ENCODE peak calls at places on chromosomes 1 and 21, in ten cellular contexts. One of them, this sample, is unnamed.
A peak's percentile ranks its signal among the peaks of the same experiment; 100 is the strongest.

GRCh38 chr21:35398366-35398982 is 349.4 kb upstream of the RUNX1 start:
- DNase-seq in choroid plexus epithelial cell: peak; percentile 48
- DNase-seq in psoas muscle: no peak
- DNase-seq in ascending aorta: no peak
- DNase-seq in heart left ventricle: no peak
- DNase-seq in fibroblast of pulmonary artery: peak; percentile 28
- DNase-seq in lower lobe of right lung: no peak
- DNase-seq in HFF-Myc: no peak
- DNase-seq in uterus: no peak
- DNase-seq in AG04450: no peak
- DNase-seq in this sample: no peak

GRCh38 chr1:84997667-84998600 is 1.0 kb upstream of the MCOLN2 start:
- DNase-seq in choroid plexus epithelial cell: peak; percentile 16
- DNase-seq in psoas muscle: no peak
- DNase-seq in ascending aorta: no peak
- DNase-seq in heart left ventricle: no peak
- DNase-seq in fibroblast of pulmonary artery: peak; percentile 6
- DNase-seq in lower lobe of right lung: no peak
- DNase-seq in HFF-Myc: no peak
- DNase-seq in uterus: no peak
- DNase-seq in AG04450: no peak
- DNase-seq in this sample: no peak

GRCh38 chr1:183227963-183228649 is 42.0 kb downstream of the LAMC2 start:
- DNase-seq in choroid plexus epithelial cell: peak; percentile 75
- DNase-seq in psoas muscle: peak; percentile 45
- DNase-seq in ascending aorta: no peak
- DNase-seq in heart left ventricle: no peak
- DNase-seq in fibroblast of pulmonary artery: peak; percentile 70
- DNase-seq in lower lobe of right lung: no peak
- DNase-seq in HFF-Myc: no peak
- DNase-seq in uterus: peak; percentile 47
- DNase-seq in AG04450: no peak
- DNase-seq in this sample: no peak

GRCh38 chr1:236516929-236517704 is 6.7 kb upstream of the LGALS8 start:
- DNase-seq in choroid plexus epithelial cell: peak; percentile 92
- DNase-seq in psoas muscle: no peak
- DNase-seq in ascending aorta: no peak
- DNase-seq in heart left ventricle: no peak
- DNase-seq in fibroblast of pulmonary artery: peak; percentile 70
- DNase-seq in lower lobe of right lung: no peak
- DNase-seq in HFF-Myc: no peak
- DNase-seq in uterus: no peak
- DNase-seq in AG04450: peak; percentile 70
- DNase-seq in this sample: no peak

GRCh38 chr1:206136241-206136640 is 19.1 kb upstream of the AVPR1B start:
- DNase-seq in choroid plexus epithelial cell: no peak
- DNase-seq in psoas muscle: no peak
- DNase-seq in ascending aorta: no peak
- DNase-seq in heart left ventricle: no peak
- DNase-seq in fibroblast of pulmonary artery: no peak
- DNase-seq in lower lobe of right lung: no peak
- DNase-seq in HFF-Myc: no peak
- DNase-seq in uterus: no peak
- DNase-seq in AG04450: no peak
- DNase-seq in this sample: no peak

GRCh38 chr1:36966242-36966641 is 68.1 kb downstream of the GRIK3 start:
- DNase-seq in choroid plexus epithelial cell: peak; percentile 4
- DNase-seq in psoas muscle: no peak
- DNase-seq in ascending aorta: no peak
- DNase-seq in heart left ventricle: no peak
- DNase-seq in fibroblast of pulmonary artery: peak; percentile 7
- DNase-seq in lower lobe of right lung: no peak
- DNase-seq in HFF-Myc: peak; percentile 1
- DNase-seq in uterus: no peak
- DNase-seq in AG04450: no peak
- DNase-seq in this sample: no peak

GRCh38 chr1:200729863-200730262 is 8.8 kb upstream of the CAMSAP2 start:
- DNase-seq in choroid plexus epithelial cell: peak; percentile 17
- DNase-seq in psoas muscle: no peak
- DNase-seq in ascending aorta: no peak
- DNase-seq in heart left ventricle: no peak
- DNase-seq in fibroblast of pulmonary artery: no peak
- DNase-seq in lower lobe of right lung: no peak
- DNase-seq in HFF-Myc: no peak
- DNase-seq in uterus: no peak
- DNase-seq in AG04450: no peak
- DNase-seq in this sample: no peak

GRCh38 chr21:28769683-28770082 is 223.0 kb downstream of the LTN1 start:
- DNase-seq in choroid plexus epithelial cell: peak; percentile 38
- DNase-seq in psoas muscle: no peak
- DNase-seq in ascending aorta: no peak
- DNase-seq in heart left ventricle: no peak
- DNase-seq in fibroblast of pulmonary artery: peak; percentile 29
- DNase-seq in lower lobe of right lung: no peak
- DNase-seq in HFF-Myc: no peak
- DNase-seq in uterus: no peak
- DNase-seq in AG04450: no peak
- DNase-seq in this sample: no peak

GRCh38 chr1:22829001-22829989 is 118.7 kb downstream of the EPHB2 start:
- DNase-seq in choroid plexus epithelial cell: peak; percentile 26
- DNase-seq in psoas muscle: no peak
- DNase-seq in ascending aorta: no peak
- DNase-seq in heart left ventricle: peak; percentile 43
- DNase-seq in fibroblast of pulmonary artery: peak; percentile 25
- DNase-seq in lower lobe of right lung: no peak
- DNase-seq in HFF-Myc: no peak
- DNase-seq in uterus: no peak
- DNase-seq in AG04450: no peak
- DNase-seq in this sample: peak; percentile 73

GRCh38 chr1:166489670-166490436 is 323.1 kb upstream of the FAM78B start:
- DNase-seq in choroid plexus epithelial cell: no peak
- DNase-seq in psoas muscle: peak; percentile 16
- DNase-seq in ascending aorta: no peak
- DNase-seq in heart left ventricle: peak; percentile 53
- DNase-seq in fibroblast of pulmonary artery: no peak
- DNase-seq in lower lobe of right lung: peak; percentile 54
- DNase-seq in HFF-Myc: no peak
- DNase-seq in uterus: no peak
- DNase-seq in AG04450: no peak
- DNase-seq in this sample: peak; percentile 60

GRCh38 chr1:216606047-216606637 is 117.1 kb downstream of the ESRRG start:
- DNase-seq in choroid plexus epithelial cell: no peak
- DNase-seq in psoas muscle: no peak
- DNase-seq in ascending aorta: no peak
- DNase-seq in heart left ventricle: no peak
- DNase-seq in fibroblast of pulmonary artery: no peak
- DNase-seq in lower lobe of right lung: no peak
- DNase-seq in HFF-Myc: no peak
- DNase-seq in uterus: no peak
- DNase-seq in AG04450: no peak
- DNase-seq in this sample: no peak

GRCh38 chr21:41966872-41967621 is 13.2 kb upstream of the C2CD2 start:
- DNase-seq in choroid plexus epithelial cell: no peak
- DNase-seq in psoas muscle: no peak
- DNase-seq in ascending aorta: no peak
- DNase-seq in heart left ventricle: no peak
- DNase-seq in fibroblast of pulmonary artery: no peak
- DNase-seq in lower lobe of right lung: no peak
- DNase-seq in HFF-Myc: no peak
- DNase-seq in uterus: no peak
- DNase-seq in AG04450: no peak
- DNase-seq in this sample: no peak

GRCh38 chr1:93616996-93617669 is 64.5 kb downstream of the BCAR3 start:
- DNase-seq in choroid plexus epithelial cell: no peak
- DNase-seq in psoas muscle: no peak
- DNase-seq in ascending aorta: peak; percentile 62
- DNase-seq in heart left ventricle: no peak
- DNase-seq in fibroblast of pulmonary artery: peak; percentile 58
- DNase-seq in lower lobe of right lung: peak; percentile 56
- DNase-seq in HFF-Myc: no peak
- DNase-seq in uterus: no peak
- DNase-seq in AG04450: no peak
- DNase-seq in this sample: no peak

GRCh38 chr21:18384771-18385170 is 18.8 kb downstream of the TMPRSS15 start:
- DNase-seq in choroid plexus epithelial cell: peak; percentile 60
- DNase-seq in psoas muscle: no peak
- DNase-seq in ascending aorta: no peak
- DNase-seq in heart left ventricle: no peak
- DNase-seq in fibroblast of pulmonary artery: peak; percentile 4
- DNase-seq in lower lobe of right lung: no peak
- DNase-seq in HFF-Myc: no peak
- DNase-seq in uterus: no peak
- DNase-seq in AG04450: no peak
- DNase-seq in this sample: no peak

DNA sequence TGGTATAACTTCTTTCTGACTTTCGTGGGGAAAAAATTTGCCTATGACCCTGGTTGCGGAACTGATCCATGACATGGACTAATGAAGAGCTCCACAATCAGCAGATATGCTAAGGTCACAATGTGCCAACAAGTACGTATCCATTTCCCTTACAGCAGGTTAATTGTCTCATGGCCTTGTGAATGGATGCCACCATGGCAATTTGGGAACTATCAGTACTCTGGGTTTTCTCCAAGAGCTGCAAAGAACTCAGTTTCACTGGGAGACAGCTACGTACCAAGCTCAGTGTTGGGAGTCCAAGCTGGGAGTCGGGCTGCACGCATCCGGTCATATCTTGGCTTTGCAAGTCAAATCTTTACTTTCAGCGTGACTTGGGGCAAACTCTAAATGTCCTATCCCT is 64.8 kb downstream of the TIAM1 start:
- DNase-seq in choroid plexus epithelial cell: no peak
- DNase-seq in psoas muscle: no peak
- DNase-seq in ascending aorta: no peak
- DNase-seq in heart left ventricle: no peak
- DNase-seq in fibroblast of pulmonary artery: no peak
- DNase-seq in lower lobe of right lung: no peak
- DNase-seq in HFF-Myc: no peak
- DNase-seq in uterus: no peak
- DNase-seq in AG04450: no peak
- DNase-seq in this sample: no peak
- H3K4me3 ChIP-seq in choroid plexus epithelial cell: no peak overlapping the region
- H3K4me3 ChIP-seq in psoas muscle: no peak overlapping the region
- H3K4me3 ChIP-seq in ascending aorta: no peak overlapping the region
- H3K4me3 ChIP-seq in heart left ventricle: no peak overlapping the region
- H3K4me3 ChIP-seq in fibroblast of pulmonary artery: no peak overlapping the region
- H3K4me3 ChIP-seq in lower lobe of right lung: no peak overlapping the region
- H3K4me3 ChIP-seq in HFF-Myc: no peak overlapping the region
- H3K4me3 ChIP-seq in uterus: no peak overlapping the region
- H3K4me3 ChIP-seq in AG04450: no peak overlapping the region
- H3K4me3 ChIP-seq in this sample: no peak overlapping the region

GRCh38 chr21:15207231-15207630 is 142.4 kb upstream of the NRIP1 start:
- DNase-seq in choroid plexus epithelial cell: no peak
- DNase-seq in psoas muscle: no peak
- DNase-seq in ascending aorta: no peak
- DNase-seq in heart left ventricle: no peak
- DNase-seq in fibroblast of pulmonary artery: no peak
- DNase-seq in lower lobe of right lung: no peak
- DNase-seq in HFF-Myc: peak; percentile 10
- DNase-seq in uterus: no peak
- DNase-seq in AG04450: no peak
- DNase-seq in this sample: no peak
- TF ChIP-seq CTCF in choroid plexus epithelial cell: no peak
- TF ChIP-seq CTCF in psoas muscle: no peak
- TF ChIP-seq CTCF in ascending aorta: no peak
- TF ChIP-seq CTCF in heart left ventricle: no peak
- TF ChIP-seq CTCF in fibroblast of pulmonary artery: no peak
- TF ChIP-seq CTCF in lower lobe of right lung: no peak
- TF ChIP-seq CTCF in HFF-Myc: no peak
- TF ChIP-seq CTCF in uterus: no peak
- TF ChIP-seq CTCF in AG04450: no peak
- TF ChIP-seq CTCF in this sample: no peak

GRCh38 chr1:26169201-26169600 is 438 bp upstream of the C1orf232 start:
- DNase-seq in choroid plexus epithelial cell: no peak
- DNase-seq in psoas muscle: no peak
- DNase-seq in ascending aorta: no peak
- DNase-seq in heart left ventricle: no peak
- DNase-seq in fibroblast of pulmonary artery: no peak
- DNase-seq in lower lobe of right lung: no peak
- DNase-seq in HFF-Myc: no peak
- DNase-seq in uterus: no peak
- DNase-seq in AG04450: no peak
- DNase-seq in this sample: no peak
- H3K4me3 ChIP-seq in choroid plexus epithelial cell: peak overlapping the region; percentile 91
- H3K4me3 ChIP-seq in psoas muscle: peak overlapping the region; percentile 77
- H3K4me3 ChIP-seq in ascending aorta: peak overlapping the region; percentile 90
- H3K4me3 ChIP-seq in heart left ventricle: peak overlapping the region; percentile 92
- H3K4me3 ChIP-seq in fibroblast of pulmonary artery: peak overlapping the region; percentile 83
- H3K4me3 ChIP-seq in lower lobe of right lung: peak overlapping the region; percentile 98
- H3K4me3 ChIP-seq in HFF-Myc: peak overlapping the region; percentile 95
- H3K4me3 ChIP-seq in uterus: peak overlapping the region; percentile 64
- H3K4me3 ChIP-seq in AG04450: peak overlapping the region; percentile 87
- H3K4me3 ChIP-seq in this sample: peak overlapping the region; percentile 95

GRCh38 chr1:244866355-244866754 is 2.0 kb upstream of the HNRNPU start:
- DNase-seq in choroid plexus epithelial cell: no peak
- DNase-seq in psoas muscle: no peak
- DNase-seq in ascending aorta: no peak
- DNase-seq in heart left ventricle: no peak
- DNase-seq in fibroblast of pulmonary artery: no peak
- DNase-seq in lower lobe of right lung: no peak
- DNase-seq in HFF-Myc: no peak
- DNase-seq in uterus: no peak
- DNase-seq in AG04450: no peak
- DNase-seq in this sample: no peak

GRCh38 chr1:244869364-244869827 is 5.1 kb upstream of the HNRNPU start:
- DNase-seq in choroid plexus epithelial cell: no peak
- DNase-seq in psoas muscle: no peak
- DNase-seq in ascending aorta: no peak
- DNase-seq in heart left ventricle: no peak
- DNase-seq in fibroblast of pulmonary artery: no peak
- DNase-seq in lower lobe of right lung: no peak
- DNase-seq in HFF-Myc: no peak
- DNase-seq in uterus: no peak
- DNase-seq in AG04450: no peak
- DNase-seq in this sample: no peak

GRCh38 chr1:244868484-244869363 is 4.4 kb upstream of the HNRNPU start:
- DNase-seq in choroid plexus epithelial cell: no peak
- DNase-seq in psoas muscle: no peak
- DNase-seq in ascending aorta: no peak
- DNase-seq in heart left ventricle: no peak
- DNase-seq in fibroblast of pulmonary artery: no peak
- DNase-seq in lower lobe of right lung: no peak
- DNase-seq in HFF-Myc: no peak
- DNase-seq in uterus: no peak
- DNase-seq in AG04450: no peak
- DNase-seq in this sample: no peak

GRCh38 chr1:244865820-244866219 is 1.5 kb upstream of the HNRNPU start:
- DNase-seq in choroid plexus epithelial cell: no peak
- DNase-seq in psoas muscle: no peak
- DNase-seq in ascending aorta: no peak
- DNase-seq in heart left ventricle: no peak
- DNase-seq in fibroblast of pulmonary artery: no peak
- DNase-seq in lower lobe of right lung: no peak
- DNase-seq in HFF-Myc: no peak
- DNase-seq in uterus: no peak
- DNase-seq in AG04450: no peak
- DNase-seq in this sample: no peak

DNA sequence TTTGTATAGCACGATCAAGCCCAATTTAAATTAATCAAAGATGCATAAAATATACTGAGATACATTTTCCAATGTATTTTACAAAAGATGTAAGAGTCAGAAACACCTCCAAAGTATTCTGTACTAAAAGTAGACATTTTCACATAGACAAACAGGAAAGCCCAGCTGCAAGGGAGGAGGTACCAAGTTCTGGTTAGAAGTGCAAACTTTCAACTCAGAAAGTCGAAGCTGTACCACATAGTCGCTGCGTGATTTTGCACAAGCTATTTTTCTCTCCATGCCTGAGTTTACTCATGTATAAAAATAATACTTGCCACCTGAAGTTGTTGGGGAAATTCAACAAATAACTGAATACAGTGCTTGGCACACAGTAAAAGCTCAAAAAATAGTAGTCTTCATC is 5.6 kb upstream of the HNRNPU start:
- DNase-seq in choroid plexus epithelial cell: no peak
- DNase-seq in psoas muscle: no peak
- DNase-seq in ascending aorta: no peak
- DNase-seq in heart left ventricle: no peak
- DNase-seq in fibroblast of pulmonary artery: no peak
- DNase-seq in lower lobe of right lung: no peak
- DNase-seq in HFF-Myc: no peak
- DNase-seq in uterus: no peak
- DNase-seq in AG04450: no peak
- DNase-seq in this sample: no peak
- TF ChIP-seq CTCF in choroid plexus epithelial cell: no peak
- TF ChIP-seq CTCF in psoas muscle: no peak
- TF ChIP-seq CTCF in ascending aorta: no peak
- TF ChIP-seq CTCF in heart left ventricle: no peak
- TF ChIP-seq CTCF in fibroblast of pulmonary artery: no peak
- TF ChIP-seq CTCF in lower lobe of right lung: no peak
- TF ChIP-seq CTCF in HFF-Myc: no peak
- TF ChIP-seq CTCF in uterus: no peak
- TF ChIP-seq CTCF in AG04450: no peak
- TF ChIP-seq CTCF in this sample: no peak